ENCODE peak calls at places on chromosomes 2 and 18, in seven cellular contexts. F is H1, G is HCT116, A is K562, J is SK-N-SH, H is GM12878, I is HepG2. V is an unnamed sample.

GRCh38 chr18:50194623-50195532 is at the start of gene MYO5B:
- DNase-seq in F (no peak), G (peak), A (peak), J (peak), H (no peak), I (peak), V (peak)

GRCh38 chr2:105397025-105397722 is 1.7 kb downstream of the FHL2 start:
- DNase-seq in F (no peak), G (peak), A (peak), J (no peak), H (no peak), I (no peak), V (no peak)

GRCh38 chr2:30354150-30354549 is 92.9 kb upstream of the LCLAT1 start:
- DNase-seq in F (no peak), G (no peak), A (no peak), J (no peak), H (no peak), I (no peak), V (no peak)

GRCh38 chr18:75378674-75379315 is 48.7 kb downstream of the SMIM21 start:
- DNase-seq in F (no peak), G (no peak), A (no peak), J (no peak), H (no peak), I (no peak), V (no peak)

GRCh38 chr2:39913648-39914456 is 134.8 kb upstream of the THUMPD2 start:
- DNase-seq in F (peak), G (peak), A (peak), J (peak), H (peak), I (peak), V (peak)

GRCh38 chr2:105856576-105856975 is 111.9 kb downstream of the NCK2 start:
- DNase-seq in F (no peak), G (no peak), A (no peak), J (no peak), H (no peak), I (no peak), V (no peak)

GRCh38 chr18:80187956-80188642 is 59.2 kb downstream of the PARD6G start:
- DNase-seq in F (no peak), G (no peak), A (no peak), J (no peak), H (no peak), I (no peak), V (no peak)

GRCh38 chr2:44952806-44953685 is 11.5 kb downstream of the SIX3 start:
- DNase-seq in F (no peak), G (no peak), A (no peak), J (no peak), H (no peak), I (no peak), V (no peak)

GRCh38 chr2:201138401-201138970 is 22.5 kb downstream of the CFLAR start:
- DNase-seq in F (no peak), G (no peak), A (no peak), J (no peak), H (no peak), I (no peak), V (no peak)

GRCh38 chr18:59951591-59951990 is 51.8 kb downstream of the PMAIP1 start:
- DNase-seq in F (no peak), G (peak), A (no peak), J (no peak), H (no peak), I (no peak), V (no peak)

GRCh38 chr2:121046335-121046734 is 238.7 kb downstream of the TFCP2L1 start:
- DNase-seq in F (no peak), G (no peak), A (no peak), J (no peak), H (no peak), I (no peak), V (no peak)

GRCh38 chr2:203893386-203893785 is 25.8 kb downstream of the CTLA4 start:
- DNase-seq in F (no peak), G (no peak), A (no peak), J (no peak), H (no peak), I (no peak), V (no peak)

GRCh38 chr2:172455121-172455515 is 27.7 kb downstream of the ITGA6 start:
- DNase-seq in F (no peak), G (no peak), A (no peak), J (no peak), H (no peak), I (no peak), V (peak)

GRCh38 chr2:120737802-120738516 is 2.3 kb downstream of the GLI2 start:
- DNase-seq in F (no peak), G (no peak), A (no peak), J (no peak), H (no peak), I (no peak), V (peak)

GRCh38 chr2:167785606-167786005 is 461.8 kb downstream of the STK39 start:
- DNase-seq in F (no peak), G (no peak), A (no peak), J (no peak), H (no peak), I (no peak), V (no peak)

GRCh38 chr2:163658556-163658955 is 77.3 kb downstream of the FIGN start:
- DNase-seq in F (no peak), G (no peak), A (no peak), J (no peak), H (no peak), I (no peak), V (no peak)

GRCh38 chr18:39795350-39795749 is 2159.7 kb upstream of the PIK3C3 start:
- DNase-seq in F (no peak), G (no peak), A (no peak), J (no peak), H (no peak), I (no peak), V (no peak)

GRCh38 chr2:127259355-127259754 is 34.6 kb downstream of the ERCC3 start:
- DNase-seq in F (no peak), G (no peak), A (no peak), J (no peak), H (no peak), I (no peak), V (no peak)

GRCh38 chr2:112712903-112713584 is 7.8 kb upstream of the NT5DC4 start:
- DNase-seq in F (no peak), G (no peak), A (peak), J (no peak), H (no peak), I (peak), V (no peak)

GRCh38 chr2:45353879-45354278 is 257.2 kb downstream of the SRBD1 start:
- DNase-seq in F (no peak), G (no peak), A (no peak), J (no peak), H (no peak), I (peak), V (no peak)

GRCh38 chr2:128289439-128289838 is 29.2 kb downstream of the HS6ST1 start:
- DNase-seq in F (peak), G (no peak), A (no peak), J (no peak), H (no peak), I (no peak), V (no peak)

GRCh38 chr2:75604479-75604878 is 42.1 kb upstream of the MRPL19 start:
- DNase-seq in F (no peak), G (no peak), A (no peak), J (no peak), H (no peak), I (no peak), V (no peak)

GRCh38 chr2:106115250-106115649 is 78.9 kb downstream of the UXS1 start:
- DNase-seq in F (no peak), G (peak), A (peak), J (no peak), H (no peak), I (peak), V (no peak)

GRCh38 chr2:112958428-112959108 is 19.2 kb upstream of the IL36G start:
- DNase-seq in F (no peak), G (peak), A (peak), J (peak), H (no peak), I (peak), V (peak)

GRCh38 chr2:230124792-230125452 is 56.2 kb upstream of the SLC16A14 start:
- DNase-seq in F (no peak), G (no peak), A (no peak), J (no peak), H (no peak), I (no peak), V (no peak)

DNA sequence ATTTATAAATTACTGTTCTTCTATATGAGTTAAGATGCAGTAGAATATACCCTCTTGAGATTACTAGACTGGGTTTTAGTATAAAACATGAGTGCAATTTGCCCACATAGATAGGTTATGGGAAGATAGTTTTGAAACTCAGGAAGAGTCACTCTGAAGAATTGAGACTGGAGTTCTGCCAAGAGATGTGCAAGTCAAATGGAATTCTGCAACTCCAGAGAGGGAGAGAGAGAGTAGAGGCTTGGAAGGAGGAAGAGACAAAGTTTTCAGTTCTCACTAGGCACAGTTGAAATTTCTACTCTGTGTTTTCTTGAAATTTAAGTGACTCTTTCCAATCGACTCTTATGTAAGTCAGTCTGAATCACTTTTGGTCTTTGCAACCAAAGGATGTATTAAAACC is 878.8 kb downstream of the TSN start:
- DNase-seq in F (no peak), G (no peak), A (no peak), J (no peak), H (no peak), I (no peak), V (peak)
- TF ChIP-seq JUND in F (no peak), G (no peak), A (no peak), J (no peak), H (no peak), I (no peak), V (no peak)

GRCh38 chr2:207996848-207997247 is 28.5 kb downstream of the PLEKHM3 start:
- DNase-seq in F (no peak), G (no peak), A (no peak), J (no peak), H (no peak), I (no peak), V (no peak)
- TF ChIP-seq JUND in F (no peak), G (no peak), A (no peak), J (no peak), H (no peak), I (no peak), V (no peak)

GRCh38 chr2:54613361-54613760 is 110.1 kb upstream of the EML6 start:
- DNase-seq in F (no peak), G (no peak), A (no peak), J (no peak), H (no peak), I (no peak), V (no peak)

GRCh38 chr2:54615832-54616534 is 107.5 kb upstream of the EML6 start:
- DNase-seq in F (no peak), G (no peak), A (no peak), J (no peak), H (no peak), I (no peak), V (no peak)

GRCh38 chr2:54614815-54615214 is 108.6 kb upstream of the EML6 start:
- DNase-seq in F (no peak), G (no peak), A (no peak), J (no peak), H (no peak), I (no peak), V (no peak)

GRCh38 chr2:54611830-54612545 is 111.5 kb upstream of the EML6 start:
- DNase-seq in F (no peak), G (no peak), A (no peak), J (no peak), H (no peak), I (no peak), V (no peak)

GRCh38 chr2:54613794-54614257 is 109.6 kb upstream of the EML6 start:
- DNase-seq in F (no peak), G (no peak), A (no peak), J (no peak), H (no peak), I (no peak), V (no peak)
- TF ChIP-seq JUND in F (no peak), G (no peak), A (no peak), J (peak), H (no peak), I (no peak), V (no peak)

DNA sequence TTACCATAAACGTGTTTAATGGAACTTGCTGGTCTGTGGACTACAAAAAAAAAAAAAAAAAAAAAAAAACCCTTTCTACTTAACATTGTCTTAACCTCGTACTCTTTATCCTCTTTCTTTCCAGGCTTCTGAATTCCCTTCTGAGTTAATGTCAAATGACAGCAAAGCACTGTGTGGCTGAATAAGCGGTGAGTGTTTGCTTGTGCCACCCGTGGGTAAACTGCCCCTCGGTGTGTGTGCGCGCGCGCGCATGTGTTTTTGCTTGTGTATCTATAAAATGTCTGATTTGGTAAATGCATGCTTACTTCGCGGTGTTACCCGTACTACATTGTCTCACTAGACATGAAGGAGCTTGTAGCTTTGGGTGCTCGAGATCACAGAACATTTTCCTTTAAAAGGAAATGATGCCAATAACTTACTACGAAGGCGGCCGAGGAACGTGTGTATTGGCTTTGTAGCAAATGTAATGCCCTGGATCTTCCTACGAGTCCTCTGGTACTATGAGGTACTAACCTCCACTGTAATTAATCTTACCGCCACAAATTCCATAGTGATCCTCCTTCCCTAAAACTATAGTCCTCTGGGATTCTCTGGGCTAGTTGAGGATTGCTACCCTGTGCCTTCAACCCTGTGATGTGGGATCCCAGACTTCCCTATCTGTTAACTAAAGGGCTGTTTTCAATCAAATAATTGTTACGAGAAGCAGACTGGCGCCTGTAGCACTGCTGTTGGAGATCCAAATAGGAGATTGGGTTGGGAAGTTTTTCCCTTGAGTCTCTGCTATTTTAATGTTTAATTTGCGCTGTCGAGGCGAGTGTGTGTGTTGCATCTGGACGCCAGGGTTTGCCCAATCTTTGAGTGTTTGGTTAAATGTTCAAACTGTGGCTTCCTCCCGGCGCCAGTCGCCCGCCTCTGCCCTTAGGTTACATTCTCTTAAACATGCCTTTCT is 1.1 kb downstream of the ID2 start:
- DNase-seq in F (no peak), G (peak), A (peak), J (peak), H (no peak), I (peak), V (peak)
- TF ChIP-seq JUND in F (no peak), G (no peak), A (no peak), J (no peak), H (no peak), I (no peak), V (no peak)

GRCh38 chr18:78527984-78528383 is 451.6 kb upstream of the SALL3 start:
- DNase-seq in F (no peak), G (no peak), A (no peak), J (no peak), H (no peak), I (no peak), V (no peak)

GRCh38 chr18:78526923-78527775 is 452.5 kb upstream of the SALL3 start:
- DNase-seq in F (no peak), G (no peak), A (no peak), J (no peak), H (no peak), I (no peak), V (no peak)

GRCh38 chr18:78523850-78524249 is 455.8 kb upstream of the SALL3 start:
- DNase-seq in F (no peak), G (no peak), A (no peak), J (no peak), H (no peak), I (no peak), V (no peak)

GRCh38 chr18:78526275-78526674 is 453.3 kb upstream of the SALL3 start:
- DNase-seq in F (no peak), G (no peak), A (no peak), J (no peak), H (no peak), I (no peak), V (no peak)

GRCh38 chr18:78525364-78526111 is 454.1 kb upstream of the SALL3 start:
- DNase-seq in F (no peak), G (no peak), A (no peak), J (no peak), H (no peak), I (no peak), V (no peak)
- TF ChIP-seq JUND in F (no peak), G (no peak), A (no peak), J (no peak), H (no peak), I (no peak), V (no peak)

DNA sequence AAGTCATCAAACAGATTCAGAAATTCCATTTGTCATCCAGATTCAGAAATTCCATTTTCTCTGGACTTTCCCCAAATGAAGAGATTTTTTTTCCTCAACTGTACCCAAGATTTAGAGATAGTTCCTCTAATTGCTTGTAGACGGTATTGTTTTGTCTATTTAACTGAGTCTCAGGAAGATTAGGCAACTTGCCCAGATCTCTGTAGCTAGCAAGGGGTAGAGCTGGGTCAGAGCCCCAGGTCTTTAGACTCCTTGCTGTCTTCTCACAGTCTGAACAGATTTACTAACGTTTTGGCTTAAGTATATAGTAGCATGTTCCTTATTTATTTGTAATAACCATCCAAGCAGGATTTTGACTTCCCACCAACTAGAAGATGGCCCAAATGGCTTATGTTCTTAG is 34.2 kb downstream of the RAB12 start:
- DNase-seq in F (no peak), G (no peak), A (no peak), J (no peak), H (no peak), I (no peak), V (no peak)
- TF ChIP-seq JUND in F (no peak), G (no peak), A (no peak), J (no peak), H (no peak), I (no peak), V (no peak)

GRCh38 chr2:118967124-118967880 is 25.3 kb downstream of the MARCO start:
- DNase-seq in F (no peak), G (no peak), A (no peak), J (no peak), H (no peak), I (no peak), V (no peak)
- TF ChIP-seq JUND in F (no peak), G (no peak), A (no peak), J (no peak), H (no peak), I (no peak), V (no peak)

DNA sequence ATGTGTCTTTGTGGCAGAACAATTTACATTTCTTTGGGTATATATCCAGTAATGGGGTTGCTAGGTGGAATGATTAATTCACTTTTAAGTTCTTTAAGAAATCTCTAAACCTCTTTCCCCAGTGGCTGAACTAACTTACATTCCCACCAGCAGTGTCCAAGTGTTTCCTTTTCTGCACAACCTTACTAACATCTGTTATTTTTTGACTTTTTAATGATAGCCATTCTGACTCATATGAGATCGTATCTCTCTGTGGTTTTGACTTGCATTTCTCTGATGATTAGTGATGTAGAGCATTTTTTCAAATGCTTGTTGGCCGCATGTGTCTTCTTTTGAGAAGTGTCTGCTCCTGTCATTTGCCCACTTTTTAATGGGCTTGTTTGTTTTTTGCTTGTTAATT is 43.1 kb upstream of the PTH2R start:
- DNase-seq in F (no peak), G (no peak), A (no peak), J (no peak), H (peak), I (no peak), V (no peak)
- TF ChIP-seq JUND in F (no peak), G (no peak), A (peak), J (peak), H (no peak), I (no peak), V (no peak)

DNA sequence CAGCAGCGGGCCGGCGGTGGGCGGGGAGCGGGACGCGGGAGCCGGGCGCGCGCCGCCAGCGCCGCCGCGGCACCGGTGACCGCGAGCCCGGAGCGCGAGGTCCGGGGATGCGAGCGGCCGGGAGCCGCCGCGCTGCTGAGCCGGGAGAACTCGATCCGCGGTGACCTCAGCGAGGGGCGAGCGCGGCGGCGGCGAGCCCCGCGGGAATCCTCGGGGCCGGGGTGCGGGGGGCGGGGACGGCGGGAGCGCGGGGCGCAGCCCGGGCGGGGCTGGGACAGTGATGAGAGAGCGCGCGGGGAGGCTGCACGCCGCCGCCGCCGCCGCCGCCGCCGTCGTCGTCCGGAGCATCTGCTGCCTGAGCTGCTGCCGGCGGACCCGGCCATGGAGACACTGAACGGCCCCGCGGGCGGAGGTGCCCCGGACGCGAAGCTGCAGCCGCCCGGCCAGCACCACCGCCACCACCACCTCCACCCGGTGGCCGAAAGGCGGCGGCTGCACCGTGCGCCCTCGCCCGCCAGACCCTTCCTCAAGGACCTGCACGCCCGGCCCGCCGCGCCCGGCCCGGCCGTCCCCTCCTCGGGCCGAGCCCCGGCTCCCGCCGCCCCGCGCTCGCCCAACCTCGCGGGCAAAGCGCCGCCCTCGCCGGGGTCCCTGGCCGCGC is at the start of gene MTCL1:
- DNase-seq in F (no peak), G (no peak), A (peak), J (peak), H (no peak), I (no peak), V (peak)
- TF ChIP-seq JUND in F (no peak), G (no peak), A (no peak), J (no peak), H (no peak), I (no peak), V (no peak)

V was measured in T47D.